ENCODE peak calls at places on chromosomes 2 and 18, in six cellular contexts. One of them, this sample, is unnamed.

GRCh38 chr2:127645395-127646291 is at the start of gene GPR17:
- DNase-seq in HFF-Myc: no peak
- DNase-seq in CD4-positive, alpha-beta T cell: no peak
- DNase-seq in WTC11: no peak
- DNase-seq in A549: no peak
- DNase-seq in MCF 10A: no peak
- DNase-seq in this sample: no peak

GRCh38 chr2:20184067-20184938 is 40.6 kb downstream of the SDC1 start:
- DNase-seq in HFF-Myc: no peak
- DNase-seq in A549: peak
- DNase-seq in MCF 10A: peak
- DNase-seq in CD4-positive, alpha-beta T cell: no peak
- DNase-seq in WTC11: no peak
- DNase-seq in this sample: peak

GRCh38 chr2:159902722-159903121 is 104.7 kb upstream of the CD302 start:
- DNase-seq in CD4-positive, alpha-beta T cell: no peak
- DNase-seq in WTC11: no peak
- DNase-seq in MCF 10A: no peak
- DNase-seq in A549: no peak
- DNase-seq in HFF-Myc: no peak
- DNase-seq in this sample: no peak

GRCh38 chr2:11629851-11630250 is 40.1 kb downstream of the NTSR2 start:
- DNase-seq in WTC11: no peak
- DNase-seq in CD4-positive, alpha-beta T cell: no peak
- DNase-seq in HFF-Myc: no peak
- DNase-seq in MCF 10A: no peak
- DNase-seq in A549: no peak
- DNase-seq in this sample: no peak

GRCh38 chr2:216880509-216881184 is 20.8 kb upstream of the TNP1 start:
- DNase-seq in WTC11: no peak
- DNase-seq in HFF-Myc: no peak
- DNase-seq in MCF 10A: peak
- DNase-seq in A549: no peak
- DNase-seq in CD4-positive, alpha-beta T cell: no peak
- DNase-seq in this sample: no peak

GRCh38 chr18:56112013-56112749 is 524.2 kb upstream of the TCF4 start:
- DNase-seq in MCF 10A: peak
- DNase-seq in A549: no peak
- DNase-seq in WTC11: no peak
- DNase-seq in CD4-positive, alpha-beta T cell: no peak
- DNase-seq in HFF-Myc: no peak
- DNase-seq in this sample: no peak

GRCh38 chr2:202410092-202410491 is 34.0 kb downstream of the BMPR2 start:
- DNase-seq in HFF-Myc: no peak
- DNase-seq in CD4-positive, alpha-beta T cell: no peak
- DNase-seq in A549: no peak
- DNase-seq in WTC11: no peak
- DNase-seq in MCF 10A: peak
- DNase-seq in this sample: no peak

GRCh38 chr2:234579231-234579962 is 82.5 kb upstream of the ARL4C start:
- DNase-seq in WTC11: no peak
- DNase-seq in CD4-positive, alpha-beta T cell: no peak
- DNase-seq in A549: no peak
- DNase-seq in HFF-Myc: no peak
- DNase-seq in MCF 10A: no peak
- DNase-seq in this sample: no peak

GRCh38 chr2:119523959-119524694 is at the start of gene SCTR:
- DNase-seq in MCF 10A: no peak
- DNase-seq in HFF-Myc: no peak
- DNase-seq in A549: no peak
- DNase-seq in WTC11: peak
- DNase-seq in CD4-positive, alpha-beta T cell: no peak
- DNase-seq in this sample: no peak

GRCh38 chr2:173572848-173573247 is 218.2 kb downstream of the CDCA7 start:
- DNase-seq in WTC11: no peak
- DNase-seq in A549: no peak
- DNase-seq in HFF-Myc: no peak
- DNase-seq in MCF 10A: no peak
- DNase-seq in CD4-positive, alpha-beta T cell: no peak
- DNase-seq in this sample: no peak

GRCh38 chr2:18883626-18884456 is 294.5 kb upstream of the NT5C1B start:
- DNase-seq in MCF 10A: peak
- DNase-seq in HFF-Myc: no peak
- DNase-seq in CD4-positive, alpha-beta T cell: no peak
- DNase-seq in A549: no peak
- DNase-seq in WTC11: peak
- DNase-seq in this sample: no peak

GRCh38 chr18:79203017-79203605 is 133.9 kb downstream of the ATP9B start:
- DNase-seq in CD4-positive, alpha-beta T cell: no peak
- DNase-seq in HFF-Myc: no peak
- DNase-seq in A549: no peak
- DNase-seq in WTC11: no peak
- DNase-seq in MCF 10A: peak
- DNase-seq in this sample: peak

GRCh38 chr18:26190506-26190905 is 35.7 kb upstream of the TAF4B start:
- DNase-seq in HFF-Myc: no peak
- DNase-seq in MCF 10A: no peak
- DNase-seq in WTC11: no peak
- DNase-seq in A549: no peak
- DNase-seq in CD4-positive, alpha-beta T cell: peak
- DNase-seq in this sample: no peak

GRCh38 chr2:143132360-143132759 is 3.1 kb downstream of the ARHGAP15 start:
- DNase-seq in CD4-positive, alpha-beta T cell: no peak
- DNase-seq in A549: no peak
- DNase-seq in MCF 10A: no peak
- DNase-seq in HFF-Myc: no peak
- DNase-seq in WTC11: no peak
- DNase-seq in this sample: no peak

GRCh38 chr2:12412898-12413305 is 303.8 kb upstream of the TRIB2 start:
- DNase-seq in CD4-positive, alpha-beta T cell: no peak
- DNase-seq in A549: no peak
- DNase-seq in MCF 10A: no peak
- DNase-seq in HFF-Myc: no peak
- DNase-seq in WTC11: no peak
- DNase-seq in this sample: no peak

GRCh38 chr2:101418704-101419663 is 31.7 kb upstream of the CREG2 start:
- DNase-seq in HFF-Myc: no peak
- DNase-seq in MCF 10A: peak
- DNase-seq in WTC11: peak
- DNase-seq in A549: peak
- DNase-seq in CD4-positive, alpha-beta T cell: peak
- DNase-seq in this sample: no peak

GRCh38 chr2:101410114-101410513 is 22.8 kb upstream of the CREG2 start:
- DNase-seq in A549: no peak
- DNase-seq in WTC11: no peak
- DNase-seq in MCF 10A: no peak
- DNase-seq in CD4-positive, alpha-beta T cell: no peak
- DNase-seq in HFF-Myc: no peak
- DNase-seq in this sample: no peak

GRCh38 chr2:101410716-101411115 is 23.4 kb upstream of the CREG2 start:
- DNase-seq in A549: no peak
- DNase-seq in HFF-Myc: no peak
- DNase-seq in WTC11: no peak
- DNase-seq in MCF 10A: no peak
- DNase-seq in CD4-positive, alpha-beta T cell: no peak
- DNase-seq in this sample: no peak

GRCh38 chr2:101420623-101421022 is 33.3 kb upstream of the CREG2 start:
- DNase-seq in WTC11: no peak
- DNase-seq in HFF-Myc: no peak
- DNase-seq in MCF 10A: no peak
- DNase-seq in A549: no peak
- DNase-seq in CD4-positive, alpha-beta T cell: no peak
- DNase-seq in this sample: no peak

DNA sequence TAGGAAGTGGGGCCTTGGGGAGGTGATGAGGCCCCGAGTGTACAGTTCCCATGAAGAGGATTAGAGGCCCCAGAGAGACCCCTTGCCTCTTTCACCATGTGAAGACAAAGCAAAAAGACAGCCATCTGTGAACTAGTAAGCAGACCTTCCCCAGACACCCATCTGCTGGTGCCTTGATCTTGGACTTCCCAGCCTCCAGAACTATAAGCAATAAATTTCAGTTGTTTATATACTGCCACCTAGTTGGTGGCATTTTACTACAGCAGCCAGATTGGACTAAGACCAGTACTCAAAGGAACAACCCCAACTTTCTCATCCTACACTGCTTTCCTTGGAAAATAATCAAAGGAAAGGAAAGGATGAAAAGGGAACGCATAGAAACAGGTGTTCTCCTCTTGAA is 27.9 kb upstream of the CREG2 start:
- DNase-seq in A549: no peak
- DNase-seq in HFF-Myc: no peak
- DNase-seq in MCF 10A: no peak
- DNase-seq in CD4-positive, alpha-beta T cell: no peak
- DNase-seq in WTC11: no peak
- DNase-seq in this sample: no peak
- TF ChIP-seq CTCF in A549: no peak
- TF ChIP-seq CTCF in HFF-Myc: peak
- TF ChIP-seq CTCF in MCF 10A: no peak
- TF ChIP-seq CTCF in CD4-positive, alpha-beta T cell: no peak
- TF ChIP-seq CTCF in WTC11: no peak
- TF ChIP-seq CTCF in this sample: no peak

GRCh38 chr18:28439870-28440269 is 262.9 kb upstream of the CDH2 start:
- DNase-seq in A549: no peak
- DNase-seq in HFF-Myc: no peak
- DNase-seq in CD4-positive, alpha-beta T cell: no peak
- DNase-seq in MCF 10A: peak
- DNase-seq in WTC11: no peak
- DNase-seq in this sample: no peak
- TF ChIP-seq CTCF in A549: no peak
- TF ChIP-seq CTCF in HFF-Myc: peak
- TF ChIP-seq CTCF in CD4-positive, alpha-beta T cell: no peak
- TF ChIP-seq CTCF in MCF 10A: no peak
- TF ChIP-seq CTCF in WTC11: no peak
- TF ChIP-seq CTCF in this sample: no peak

DNA sequence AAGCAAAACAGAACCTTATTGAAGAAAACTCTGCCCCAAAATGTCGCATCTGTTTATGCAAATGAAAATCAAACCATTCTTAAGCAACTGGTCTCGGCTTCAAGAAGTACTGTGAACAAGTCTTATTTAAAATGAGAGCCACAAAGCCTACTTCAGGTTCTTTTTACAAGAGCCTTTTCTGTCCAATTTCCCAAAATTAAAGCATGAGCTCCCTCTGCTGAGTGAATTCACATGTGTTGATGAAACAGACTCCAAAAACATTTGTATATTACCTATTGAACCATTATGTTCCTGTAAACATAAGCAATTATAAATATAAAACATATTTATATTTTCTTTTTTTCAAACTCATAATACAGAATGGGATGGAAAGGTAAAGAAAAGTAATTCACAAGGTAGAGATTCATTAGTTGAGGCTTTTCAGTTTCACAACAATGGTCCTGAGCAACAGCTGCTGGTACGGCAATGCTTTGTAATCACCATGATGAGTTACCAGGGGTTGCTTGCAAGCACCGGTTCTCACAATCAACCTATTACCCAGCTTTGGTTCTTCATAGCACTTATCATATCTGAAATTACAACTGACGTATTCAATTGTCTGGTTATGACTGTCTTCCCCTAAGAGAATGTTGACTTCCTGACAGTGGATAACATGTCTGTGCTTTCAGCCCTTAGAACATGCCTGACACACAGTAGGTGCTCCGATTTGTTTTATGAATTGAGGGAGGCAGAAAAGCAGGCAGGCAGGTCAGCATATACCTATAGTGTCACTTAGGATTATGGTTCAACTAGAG is 108.4 kb upstream of the BZW1 start:
- DNase-seq in CD4-positive, alpha-beta T cell: no peak
- DNase-seq in HFF-Myc: peak
- DNase-seq in WTC11: no peak
- DNase-seq in MCF 10A: peak
- DNase-seq in A549: peak
- DNase-seq in this sample: peak
- TF ChIP-seq CTCF in CD4-positive, alpha-beta T cell: peak
- TF ChIP-seq CTCF in HFF-Myc: peak
- TF ChIP-seq CTCF in WTC11: no peak
- TF ChIP-seq CTCF in MCF 10A: peak
- TF ChIP-seq CTCF in A549: peak
- TF ChIP-seq CTCF in this sample: peak

DNA sequence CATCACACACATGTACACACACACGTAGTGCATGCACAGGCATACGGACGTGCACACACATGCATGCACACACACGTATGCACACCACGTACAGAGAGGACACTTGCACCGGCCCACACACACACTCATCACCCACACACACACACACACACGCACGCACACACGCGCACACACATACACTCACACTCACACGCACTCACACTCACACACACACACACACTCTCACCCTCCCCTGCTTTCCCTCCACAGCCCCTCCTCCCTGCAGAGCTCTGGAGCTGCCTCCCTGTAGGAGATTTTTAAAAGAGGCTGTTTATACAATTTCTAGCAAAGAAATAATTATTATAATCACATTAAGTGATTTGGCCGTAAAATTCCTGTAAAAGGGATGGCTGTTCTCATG is 36.5 kb upstream of the SNED1 start:
- DNase-seq in MCF 10A: no peak
- DNase-seq in HFF-Myc: no peak
- DNase-seq in A549: no peak
- DNase-seq in CD4-positive, alpha-beta T cell: no peak
- DNase-seq in WTC11: no peak
- DNase-seq in this sample: no peak
- TF ChIP-seq CTCF in MCF 10A: no peak
- TF ChIP-seq CTCF in HFF-Myc: no peak
- TF ChIP-seq CTCF in A549: no peak
- TF ChIP-seq CTCF in CD4-positive, alpha-beta T cell: no peak
- TF ChIP-seq CTCF in WTC11: no peak
- TF ChIP-seq CTCF in this sample: no peak

GRCh38 chr2:237132799-237133198 is 47.1 kb downstream of the COPS8 start:
- DNase-seq in WTC11: peak
- DNase-seq in HFF-Myc: no peak
- DNase-seq in A549: peak
- DNase-seq in MCF 10A: no peak
- DNase-seq in CD4-positive, alpha-beta T cell: no peak
- DNase-seq in this sample: no peak
- TF ChIP-seq CTCF in WTC11: peak
- TF ChIP-seq CTCF in HFF-Myc: peak
- TF ChIP-seq CTCF in A549: peak
- TF ChIP-seq CTCF in MCF 10A: peak
- TF ChIP-seq CTCF in CD4-positive, alpha-beta T cell: no peak
- TF ChIP-seq CTCF in this sample: peak

DNA sequence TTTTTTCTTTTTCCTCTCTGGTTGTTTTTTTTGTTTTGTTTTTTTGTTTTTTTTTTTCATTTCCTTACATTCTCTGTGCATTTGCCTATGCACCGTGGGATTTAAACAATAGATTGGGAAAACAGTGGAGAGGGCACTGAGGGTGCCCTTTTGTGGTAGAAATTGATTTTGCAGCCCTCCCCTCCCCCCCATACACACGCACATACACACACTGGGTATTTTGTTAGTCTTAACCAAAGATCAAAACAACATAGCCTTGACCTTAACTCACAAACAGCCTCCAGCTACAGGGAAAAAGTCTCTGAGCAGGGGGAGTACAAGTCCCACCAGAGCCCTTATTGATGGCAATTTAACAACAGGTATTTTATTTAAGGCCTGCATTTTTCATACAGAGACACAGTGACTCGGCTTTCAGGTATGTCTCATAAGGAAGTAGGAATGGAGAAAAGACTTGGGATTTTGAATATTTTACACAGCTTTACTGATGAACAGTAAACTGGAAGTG is 266.6 kb downstream of the ANAPC1 start:
- DNase-seq in HFF-Myc: no peak
- DNase-seq in WTC11: no peak
- DNase-seq in A549: no peak
- DNase-seq in MCF 10A: peak
- DNase-seq in CD4-positive, alpha-beta T cell: no peak
- DNase-seq in this sample: peak
- TF ChIP-seq CTCF in HFF-Myc: no peak
- TF ChIP-seq CTCF in WTC11: no peak
- TF ChIP-seq CTCF in A549: no peak
- TF ChIP-seq CTCF in MCF 10A: no peak
- TF ChIP-seq CTCF in CD4-positive, alpha-beta T cell: no peak
- TF ChIP-seq CTCF in this sample: no peak

GRCh38 chr18:23053756-23054457 is 81.4 kb upstream of the CABLES1 start:
- DNase-seq in A549: peak
- DNase-seq in HFF-Myc: no peak
- DNase-seq in MCF 10A: peak
- DNase-seq in CD4-positive, alpha-beta T cell: no peak
- DNase-seq in WTC11: peak
- DNase-seq in this sample: peak
- TF ChIP-seq CTCF in A549: no peak
- TF ChIP-seq CTCF in HFF-Myc: peak
- TF ChIP-seq CTCF in MCF 10A: peak
- TF ChIP-seq CTCF in CD4-positive, alpha-beta T cell: no peak
- TF ChIP-seq CTCF in WTC11: peak
- TF ChIP-seq CTCF in this sample: peak

This sample was measured in kidney epithelial cell.